ENCODE peak calls at places on chromosome 12, in ten cellular contexts. X is Karpas-422; L is heart right ventricle; K is stimulated activated CD8-positive, alpha-beta memory T cell treated with anti-CD3 and anti-CD28 coated beads, Interleukin-15, amount 100 ng/mL, for 24 hours; H is AG08396; D is upper lobe of right lung; R is left ventricle myocardium inferior; A is spleen; S is testis; I is fibroblast of the conjunctiva. C is an unnamed sample.

GRCh38 chr12:70178038-70178437 is 65.2 kb upstream of the CNOT2 start:
- DNase-seq in R (no peak), X (no peak), K (no peak), S (no peak), L (no peak), D (no peak), A (no peak), H (no peak), I (no peak), C (no peak)

GRCh38 chr12:11953523-11953922 is 117.2 kb upstream of the BCL2L14 start:
- DNase-seq in I (no peak), S (no peak), K (no peak), R (no peak), A (no peak), H (no peak), X (no peak), D (no peak), L (no peak), C (no peak)

GRCh38 chr12:121128908-121129704 is 3.6 kb upstream of the P2RX7 start:
- DNase-seq in S (peak; percentile 97), K (peak; percentile 51), A (peak; percentile 90), X (peak; percentile 89), H (peak; percentile 87), R (peak; percentile 78), I (no peak), L (peak; percentile 88), D (peak; percentile 90), C (peak; percentile 42)

GRCh38 chr12:11666651-11667050 is 17.2 kb downstream of the ETV6 start:
- DNase-seq in X (no peak), H (no peak), A (peak; percentile 70), I (no peak), D (no peak), L (no peak), K (no peak), R (no peak), S (no peak), C (no peak)

GRCh38 chr12:40055227-40055579 is 50.7 kb downstream of the SLC2A13 start:
- DNase-seq in A (no peak), L (no peak), K (no peak), H (no peak), R (no peak), D (no peak), S (no peak), X (no peak), I (no peak), C (no peak)

GRCh38 chr12:2084553-2085296 is 31.9 kb downstream of the CACNA1C start:
- DNase-seq in K (no peak), H (peak; percentile 55), R (peak; percentile 45), X (no peak), L (peak; percentile 40), D (no peak), I (peak; percentile 42), S (no peak), A (no peak), C (no peak)

GRCh38 chr12:25084816-25085215 is 110.1 kb downstream of the DNAI7 start:
- DNase-seq in R (no peak), A (no peak), D (no peak), X (no peak), K (no peak), S (no peak), I (no peak), L (no peak), H (no peak), C (no peak)

GRCh38 chr12:50985322-50985721 is 33.0 kb downstream of the HIGD1C start:
- DNase-seq in K (no peak), A (no peak), D (no peak), R (no peak), H (peak; percentile 51), X (no peak), L (peak; percentile 63), S (peak; percentile 30), I (peak; percentile 68), C (no peak)

GRCh38 chr12:34597548-34598351 is 575.5 kb downstream of the ALG10 start:
- DNase-seq in A (peak; percentile 44), H (peak; percentile 0), X (no peak), S (no peak), R (no peak), K (no peak), D (peak; percentile 37), I (no peak), L (no peak), C (no peak)

GRCh38 chr12:19065871-19066270 is 63.7 kb upstream of the PLEKHA5 start:
- DNase-seq in X (no peak), L (no peak), A (no peak), R (no peak), H (no peak), D (no peak), S (no peak), K (no peak), I (no peak), C (no peak)

GRCh38 chr12:1552978-1553471 is 41.4 kb downstream of the FBXL14 start:
- DNase-seq in D (no peak), L (no peak), K (no peak), A (no peak), H (peak; percentile 41), I (no peak), S (no peak), X (no peak), R (no peak), C (no peak)

GRCh38 chr12:5520037-5520436 is 88.1 kb downstream of the NTF3 start:
- DNase-seq in D (no peak), X (no peak), A (no peak), I (no peak), L (no peak), H (no peak), R (no peak), K (no peak), S (no peak), C (no peak)

GRCh38 chr12:2212971-2213869 is 160.4 kb downstream of the CACNA1C start:
- DNase-seq in H (no peak), K (no peak), L (no peak), I (no peak), X (no peak), R (no peak), S (no peak), D (no peak), A (no peak), C (no peak)

C was measured in esophagus squamous epithelium.